ENCODE peak calls at places on chromosomes 1 and 21, in five cellular contexts. U is epithelial cell of prostate, M is AG20443, E is tibial artery, N is mucosa of descending colon. W is an unnamed sample.

GRCh38 chr1:165080253-165080896 is 276.1 kb downstream of the LMX1A start:
- DNase-seq in N (no peak), M (no peak), U (no peak), E (no peak), W (no peak)

GRCh38 chr1:92623187-92623778 is 136.6 kb upstream of the GFI1 start:
- DNase-seq in E (no peak), U (no peak), M (peak; percentile 7), N (no peak), W (peak; percentile 27)

GRCh38 chr1:223706077-223706988 is 6.0 kb upstream of the CAPN2 start:
- DNase-seq in U (no peak), E (no peak), N (no peak), M (peak; percentile 47), W (peak; percentile 91)

GRCh38 chr21:33025106-33025470 is 647 bp upstream of the OLIG2 start:
- DNase-seq in N (no peak), E (no peak), M (no peak), U (no peak), W (no peak)

GRCh38 chr1:224873645-224874369 is 55.7 kb upstream of the DNAH14 start:
- DNase-seq in M (peak; percentile 60), E (no peak), U (no peak), N (no peak), W (peak; percentile 74)

GRCh38 chr1:63448741-63449140 is 74.3 kb downstream of the ITGB3BP start:
- DNase-seq in E (no peak), M (peak; percentile 18), U (no peak), N (no peak), W (no peak)

GRCh38 chr21:46117586-46118304 is 19.8 kb downstream of the COL6A2 start:
- DNase-seq in M (no peak), E (no peak), U (no peak), N (no peak), W (no peak)

GRCh38 chr1:5661196-5662130 is 330.8 kb downstream of the NPHP4 start:
- DNase-seq in E (no peak), N (no peak), U (no peak), M (no peak), W (no peak)

GRCh38 chr1:244074559-244075171 is 23.6 kb downstream of the ZBTB18 start:
- DNase-seq in U (no peak), E (no peak), N (peak; percentile 52), M (no peak), W (no peak)

GRCh38 chr1:193819376-193819775 is 633.0 kb upstream of the B3GALT2 start:
- DNase-seq in N (no peak), M (no peak), E (no peak), U (no peak), W (no peak)

GRCh38 chr21:43369124-43369523 is 57.8 kb downstream of the SIK1 start:
- DNase-seq in M (peak; percentile 84), E (no peak), N (no peak), U (no peak), W (peak; percentile 60)

GRCh38 chr1:7570311-7570710 is 200.8 kb upstream of the VAMP3 start:
- DNase-seq in N (peak; percentile 55), E (no peak), U (peak; percentile 2), M (no peak), W (no peak)

GRCh38 chr1:72283204-72284083 is 1.1 kb upstream of the NEGR1 start:
- DNase-seq in M (peak; percentile 86), U (no peak), E (peak; percentile 82), N (peak; percentile 69), W (peak; percentile 72)

GRCh38 chr1:115186871-115187270 is 97.6 kb upstream of the TSPAN2 start:
- DNase-seq in M (no peak), E (no peak), N (no peak), U (no peak), W (no peak)

GRCh38 chr1:203570805-203571204 is 55.8 kb upstream of the ATP2B4 start:
- DNase-seq in E (no peak), M (no peak), N (no peak), U (no peak), W (peak; percentile 64)

GRCh38 chr1:193971595-193971994 is 785.2 kb upstream of the B3GALT2 start:
- DNase-seq in M (no peak), U (no peak), N (no peak), E (no peak), W (peak; percentile 94)

GRCh38 chr1:159756397-159756796 is 24.4 kb upstream of the DUSP23 start:
- DNase-seq in E (peak; percentile 51), U (no peak), N (no peak), M (peak; percentile 33), W (no peak)

GRCh38 chr1:26733982-26734381 is 38.2 kb downstream of the ARID1A start:
- DNase-seq in U (no peak), N (no peak), M (peak; percentile 84), E (no peak), W (peak; percentile 81)

GRCh38 chr21:35428041-35428400 is 378.9 kb upstream of the RUNX1 start:
- DNase-seq in E (no peak), N (no peak), M (peak; percentile 22), U (no peak), W (no peak)

GRCh38 chr1:16260814-16261213 is 23.8 kb upstream of the CPLANE2 start:
- DNase-seq in E (no peak), N (no peak), M (peak; percentile 34), U (no peak), W (peak; percentile 75)

GRCh38 chr1:214615871-214616270 is 12.9 kb downstream of the CENPF start:
- DNase-seq in M (no peak), N (no peak), U (no peak), E (no peak), W (peak; percentile 52)

GRCh38 chr1:97190326-97190725 is 468.7 kb downstream of the PTBP2 start:
- DNase-seq in N (no peak), E (no peak), U (peak; percentile 27), M (peak; percentile 54), W (peak; percentile 60)

GRCh38 chr1:174743654-174744561 is 255.8 kb upstream of the CACYBP start:
- DNase-seq in N (no peak), U (no peak), M (peak; percentile 48), E (no peak), W (peak; percentile 51)

GRCh38 chr1:26938004-26938658 is 16.6 kb downstream of the NUDC start:
- DNase-seq in E (no peak), U (no peak), M (no peak), N (no peak), W (no peak)

GRCh38 chr1:154416496-154417337 is 11.6 kb downstream of the IL6R start:
- DNase-seq in E (no peak), M (no peak), N (no peak), U (no peak), W (no peak)

GRCh38 chr1:22414244-22414751 is 37.4 kb upstream of the ZBTB40 start:
- DNase-seq in U (no peak), M (no peak), N (no peak), E (no peak), W (peak; percentile 31)

GRCh38 chr1:155555915-155556314 is 6.7 kb downstream of the ASH1L start:
- DNase-seq in E (no peak), U (no peak), N (no peak), M (no peak), W (no peak)

GRCh38 chr21:15894596-15894995 is 164.8 kb downstream of the USP25 start:
- DNase-seq in U (no peak), E (no peak), N (no peak), M (peak; percentile 12), W (peak; percentile 35)

GRCh38 chr1:236515443-236515958 is 8.3 kb upstream of the LGALS8 start:
- DNase-seq in N (no peak), E (no peak), U (no peak), M (no peak), W (no peak)

GRCh38 chr1:246214708-246215504 is 292.2 kb downstream of the SMYD3 start:
- DNase-seq in U (peak; percentile 70), M (peak; percentile 74), N (no peak), E (peak; percentile 31), W (peak; percentile 94)

GRCh38 chr1:226149806-226150205 is 36.7 kb downstream of the ACBD3 start:
- DNase-seq in M (no peak), N (no peak), U (no peak), E (no peak), W (no peak)

GRCh38 chr1:198265073-198265661 is 108.4 kb downstream of the NEK7 start:
- DNase-seq in E (no peak), N (no peak), M (no peak), U (no peak), W (peak; percentile 90)

GRCh38 chr1:241992734-241993133 is 6.2 kb downstream of the MAP1LC3C start:
- DNase-seq in M (no peak), N (no peak), E (no peak), U (no peak), W (peak; percentile 74)

GRCh38 chr1:1137256-1138045 is 21.6 kb upstream of the C1orf159 start:
- DNase-seq in N (peak; percentile 78), E (no peak), M (no peak), U (no peak), W (no peak)

GRCh38 chr1:99968214-99968613 is 1.6 kb upstream of the SLC35A3 start:
- DNase-seq in U (no peak), M (no peak), E (no peak), N (no peak), W (no peak)